ENCODE peak calls at places on chromosomes 16 and 17, in four cellular contexts. N, G, K and Y are unnamed samples.
A peak's percentile ranks its signal among the peaks of the same experiment; 100 is the strongest.

GRCh38 chr16:86664518-86665318 is 86.4 kb downstream of the FOXL1 start:
- DNase-seq in K (no peak), G (no peak), N (peak; percentile 85), Y (no peak)

GRCh38 chr16:81987706-81988105 is 23.6 kb downstream of the SDR42E1 start:
- DNase-seq in N (no peak), K (no peak), G (no peak), Y (no peak)

GRCh38 chr17:57906910-57907309 is 48.3 kb downstream of the CUEDC1 start:
- DNase-seq in N (no peak), K (no peak), G (no peak), Y (no peak)

GRCh38 chr17:1399366-1399678 is 700 bp downstream of the YWHAE start:
- DNase-seq in G (no peak), N (no peak), K (no peak), Y (no peak)

GRCh38 chr17:17216776-17217175 is 10.6 kb upstream of the PLD6 start:
- DNase-seq in G (no peak), N (no peak), K (no peak), Y (no peak)

GRCh38 chr16:22120440-22120839 is 28.1 kb downstream of the VWA3A start:
- DNase-seq in N (no peak), G (no peak), K (no peak), Y (no peak)

GRCh38 chr17:50027639-50028206 is 28.2 kb upstream of the ITGA3 start:
- DNase-seq in N (peak; percentile 93), K (no peak), G (peak; percentile 77), Y (no peak)

GRCh38 chr17:49887744-49888360 is 40.0 kb upstream of the TAC4 start:
- DNase-seq in N (no peak), G (no peak), K (no peak), Y (no peak)

GRCh38 chr17:55433029-55433628 is 11.5 kb upstream of the MMD start:
- DNase-seq in K (no peak), G (no peak), N (no peak), Y (no peak)

GRCh38 chr16:83513006-83513755 is 294.6 kb upstream of the HSBP1 start:
- DNase-seq in G (no peak), N (peak; percentile 42), K (no peak), Y (no peak)

GRCh38 chr16:12896562-12896961 is 4.8 kb upstream of the SHISA9 start:
- DNase-seq in K (peak; percentile 59), N (no peak), G (no peak), Y (no peak)

GRCh38 chr17:17120716-17121115 is 78.5 kb downstream of the MPRIP start:
- DNase-seq in K (no peak), G (no peak), N (peak; percentile 50), Y (no peak)

GRCh38 chr16:4313563-4314531 is 2.0 kb upstream of the GLIS2 start:
- DNase-seq in K (no peak), N (peak; percentile 66), G (peak; percentile 47), Y (no peak)

GRCh38 chr17:32285770-32286517 is 20.3 kb downstream of the RHBDL3 start:
- DNase-seq in G (no peak), N (no peak), K (no peak), Y (no peak)

GRCh38 chr16:53984936-53985335 is 281.0 kb downstream of the FTO start:
- DNase-seq in G (no peak), K (no peak), N (no peak), Y (no peak)

GRCh38 chr16:27242868-27243590 is 25.5 kb downstream of the NSMCE1 start:
- DNase-seq in K (no peak), G (no peak), N (peak; percentile 86), Y (no peak)

GRCh38 chr16:72474511-72475123 is 302.7 kb upstream of the PMFBP1 start:
- DNase-seq in K (no peak), G (no peak), N (peak; percentile 80), Y (no peak)

GRCh38 chr17:76789235-76789788 is 51.4 kb downstream of the MFSD11 start:
- DNase-seq in K (no peak), G (no peak), N (no peak), Y (no peak)

GRCh38 chr17:82105882-82106696 is 8.1 kb upstream of the FASN start:
- DNase-seq in N (peak; percentile 58), G (peak; percentile 47), K (no peak), Y (peak; percentile 76)

GRCh38 chr17:350706-351435 is 1.7 kb downstream of the RPH3AL start:
- DNase-seq in N (peak; percentile 88), K (no peak), G (peak; percentile 89), Y (no peak)

GRCh38 chr17:16932156-16932555 is 39.8 kb downstream of the TNFRSF13B start:
- DNase-seq in G (no peak), K (no peak), N (no peak), Y (no peak)

GRCh38 chr17:50079334-50080095 is 15.6 kb upstream of the PDK2 start:
- DNase-seq in N (no peak), G (no peak), K (no peak), Y (no peak)

GRCh38 chr16:10886739-10887269 is 9.8 kb downstream of the CIITA start:
- DNase-seq in G (no peak), N (no peak), K (no peak), Y (no peak)
- H3K27me3 ChIP-seq in G (no peaks in the 10 kb centered on the region), N (no peaks in the 10 kb centered on the region), K (no peaks in the 10 kb centered on the region), Y (no peaks in the 10 kb centered on the region)

DNA sequence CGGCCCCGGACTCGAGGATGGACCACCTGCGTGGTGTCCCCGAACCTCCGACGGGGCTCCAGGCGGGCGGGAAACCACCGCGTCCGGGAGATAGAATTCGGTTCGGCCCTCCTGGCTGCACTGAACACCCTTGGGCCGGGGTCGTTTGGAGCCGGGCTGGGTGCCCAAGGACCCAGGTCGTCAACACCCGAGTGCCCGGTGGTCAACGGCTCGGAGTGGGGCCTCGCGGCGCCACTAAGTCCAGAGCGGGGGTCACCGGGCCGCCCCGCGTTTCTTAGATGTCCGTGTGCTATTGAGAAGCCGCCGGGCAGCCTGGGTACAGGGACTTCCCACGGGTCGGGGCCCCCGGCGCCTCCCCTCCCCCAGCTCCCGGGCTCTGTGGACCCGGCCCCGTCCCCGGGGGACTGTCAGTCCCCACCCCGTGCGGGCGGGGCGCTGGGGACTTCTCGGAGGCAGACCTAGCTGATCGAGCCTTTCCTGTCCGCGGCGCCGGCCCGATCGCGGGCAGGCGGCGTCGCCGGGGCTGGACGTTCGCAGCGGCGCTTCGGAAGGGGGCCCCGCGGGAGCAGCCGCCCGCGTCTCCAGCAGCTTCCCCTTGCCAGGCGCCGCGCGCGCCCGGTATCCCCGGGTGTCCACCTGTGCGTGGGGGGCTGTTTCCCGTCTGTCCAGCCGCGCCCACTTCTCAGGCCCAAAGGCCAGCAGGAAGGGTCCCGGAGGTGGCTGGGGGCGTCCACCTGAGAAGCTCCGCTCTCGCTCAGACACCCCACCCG is 655 bp upstream of the NPTX1 start:
- DNase-seq in N (no peak), K (no peak), G (no peak), Y (no peak)
- H3K27me3 ChIP-seq in N (peaks cover 100% of the 10 kb centered on the region), K (peaks cover 41% of the 10 kb centered on the region), G (no peaks in the 10 kb centered on the region), Y (peaks cover 82% of the 10 kb centered on the region)

GRCh38 chr17:77794846-77795245 is 163.7 kb upstream of the TNRC6C start:
- DNase-seq in G (no peak), N (no peak), K (no peak), Y (no peak)
- H3K27me3 ChIP-seq in G (no peaks in the 10 kb centered on the region), N (peaks cover 20% of the 10 kb centered on the region), K (no peaks in the 10 kb centered on the region), Y (peaks cover 2% of the 10 kb centered on the region)

DNA sequence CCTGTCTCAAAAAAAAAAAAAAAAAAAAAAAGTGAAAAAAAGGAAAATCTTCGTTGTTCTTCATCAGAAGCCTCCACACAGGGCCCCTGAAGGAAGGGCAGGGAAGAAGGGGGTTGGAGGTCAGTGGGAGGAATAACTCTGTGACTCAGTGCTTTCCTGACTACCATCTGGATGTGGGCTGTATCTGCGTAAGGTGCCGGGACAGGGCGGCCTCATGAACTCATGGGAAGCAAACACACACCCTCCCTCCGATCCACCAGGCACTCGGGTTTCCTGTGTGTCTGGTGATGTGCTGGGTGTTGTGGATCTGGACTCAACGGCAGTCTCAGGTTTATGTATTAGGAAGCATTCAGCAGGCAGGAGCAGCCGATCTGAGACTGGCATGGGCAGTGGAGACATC is 691.6 kb downstream of the WWOX start:
- DNase-seq in K (no peak), N (no peak), G (no peak), Y (no peak)
- H3K27me3 ChIP-seq in K (no peaks in the 10 kb centered on the region), N (no peaks in the 10 kb centered on the region), G (no peaks in the 10 kb centered on the region), Y (no peaks in the 10 kb centered on the region)

GRCh38 chr16:68770671-68771070 is 33.6 kb downstream of the CDH1 start:
- DNase-seq in N (peak; percentile 19), K (no peak), G (no peak), Y (no peak)
- H3K27me3 ChIP-seq in N (no peaks in the 10 kb centered on the region), K (no peaks in the 10 kb centered on the region), G (no peaks in the 10 kb centered on the region), Y (no peaks in the 10 kb centered on the region)

DNA sequence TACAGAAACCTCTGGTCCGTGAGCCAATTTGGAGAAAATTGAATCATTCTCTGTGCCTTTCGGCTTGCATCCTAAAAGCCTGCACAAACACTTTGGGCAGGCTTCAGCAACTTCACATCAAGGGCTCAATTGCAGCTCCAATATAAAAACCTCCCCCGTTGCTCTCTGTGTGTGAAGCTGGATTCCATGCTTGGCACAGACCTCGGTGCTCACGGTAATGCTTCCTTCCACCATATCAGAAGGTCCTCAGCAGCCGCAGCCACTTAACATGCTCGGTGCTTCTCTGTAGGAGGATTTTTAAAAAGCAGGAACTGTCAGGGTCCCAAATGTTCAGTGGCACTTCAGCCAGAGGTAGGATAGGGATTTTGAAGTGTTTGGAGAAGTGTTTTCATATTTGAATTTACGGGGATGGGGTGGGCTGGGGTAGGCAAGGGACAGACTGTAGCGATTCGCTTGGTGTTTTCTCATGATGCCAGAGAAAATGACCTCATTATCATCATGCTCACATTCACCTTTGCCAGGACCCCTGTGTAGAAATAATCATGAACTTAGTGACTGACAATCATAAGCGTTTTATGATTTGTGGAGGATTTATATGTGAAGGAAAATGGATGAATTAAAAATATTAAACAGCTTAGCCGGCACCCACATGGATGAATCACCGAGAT is 84.6 kb downstream of the WWOX start:
- DNase-seq in K (no peak), N (no peak), G (no peak), Y (no peak)
- H3K27me3 ChIP-seq in K (no peaks in the 10 kb centered on the region), N (no peaks in the 10 kb centered on the region), G (no peaks in the 10 kb centered on the region), Y (no peaks in the 10 kb centered on the region)

DNA sequence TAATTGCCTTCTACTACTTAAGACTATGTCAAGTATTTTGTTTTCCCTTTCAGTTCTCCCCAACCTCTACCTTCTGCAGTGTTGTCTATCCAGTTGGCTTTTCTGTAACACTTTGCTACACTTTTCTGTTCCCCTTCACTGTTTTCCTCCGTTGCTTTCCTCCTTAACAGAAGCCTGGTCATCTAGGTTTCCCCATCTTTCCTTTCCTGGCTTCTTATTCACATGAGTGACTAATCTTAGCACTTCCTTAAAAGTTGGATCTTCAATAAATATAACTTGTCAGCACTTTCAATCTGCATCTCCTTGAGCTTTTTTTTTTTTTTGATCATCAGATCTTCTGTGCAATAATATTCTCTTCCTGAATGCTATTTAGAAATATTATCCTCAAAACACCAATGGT is 2.8 kb upstream of the SLFN11 start:
- DNase-seq in N (peak; percentile 22), G (no peak), K (no peak), Y (no peak)
- H3K27me3 ChIP-seq in N (peaks cover 77% of the 10 kb centered on the region), G (no peaks in the 10 kb centered on the region), K (peaks cover 13% of the 10 kb centered on the region), Y (peaks cover 28% of the 10 kb centered on the region)

GRCh38 chr17:79673517-79673916 is 57.2 kb upstream of the ENPP7 start:
- DNase-seq in G (no peak), K (no peak), N (no peak), Y (no peak)

GRCh38 chr17:79675413-79675725 is 55.4 kb upstream of the ENPP7 start:
- DNase-seq in N (no peak), G (no peak), K (no peak), Y (no peak)

GRCh38 chr17:79676796-79677195 is 53.9 kb upstream of the ENPP7 start:
- DNase-seq in N (no peak), G (no peak), K (no peak), Y (no peak)

GRCh38 chr17:79672496-79672895 is 58.2 kb upstream of the ENPP7 start:
- DNase-seq in K (no peak), N (no peak), G (no peak), Y (no peak)

GRCh38 chr17:79674506-79675412 is 56.0 kb upstream of the ENPP7 start:
- DNase-seq in N (no peak), K (no peak), G (no peak), Y (no peak)
- H3K27me3 ChIP-seq in N (no peaks in the 10 kb centered on the region), K (no peaks in the 10 kb centered on the region), G (no peaks in the 10 kb centered on the region), Y (no peaks in the 10 kb centered on the region)